ENCODE peak calls at places on chromosomes 11 and 22, in four cellular contexts. Z is mesothelial cell of epicardium, Q is IMR-90, Y is nephron progenitor cell. A is an unnamed sample.

GRCh38 chr11:122556605-122557004 is 98.9 kb upstream of the UBASH3B start:
- DNase-seq in Y (peak; percentile 78), Q (no peak), Z (peak; percentile 52), A (no peak)

GRCh38 chr22:30452861-30453260 is 19.0 kb downstream of the SEC14L3 start:
- DNase-seq in Y (no peak), Q (no peak), Z (no peak), A (no peak)

GRCh38 chr22:21837184-21837979 is 30.1 kb downstream of the MAPK1 start:
- DNase-seq in Y (no peak), Q (peak; percentile 91), Z (no peak), A (no peak)

GRCh38 chr22:38864361-38865191 is 7.4 kb downstream of the CBX6 start:
- DNase-seq in Q (no peak), Y (no peak), Z (no peak), A (peak; percentile 56)

GRCh38 chr22:45235101-45235777 is 5.5 kb downstream of the KIAA0930 start:
- DNase-seq in Z (no peak), Q (no peak), Y (no peak), A (no peak)

GRCh38 chr11:86888164-86888977 is 66.8 kb downstream of the FZD4 start:
- DNase-seq in Z (no peak), Q (peak; percentile 79), Y (no peak), A (no peak)

GRCh38 chr22:43861529-43861928 is 784 bp downstream of the SULT4A1 start:
- DNase-seq in Y (no peak), Z (no peak), Q (peak; percentile 52), A (peak; percentile 50)

GRCh38 chr11:9802291-9802861 is 138.5 kb downstream of the SWAP70 start:
- DNase-seq in Y (no peak), Z (no peak), Q (peak; percentile 91), A (no peak)

GRCh38 chr11:110629594-110629993 is 82.6 kb downstream of the ARHGAP20 start:
- DNase-seq in Y (no peak), Z (no peak), Q (no peak), A (no peak)

GRCh38 chr11:64233913-64234839 is at the start of gene VEGFB:
- DNase-seq in Z (no peak), Y (peak; percentile 74), Q (peak; percentile 26), A (no peak)

GRCh38 chr11:29328961-29329441 is 687.8 kb downstream of the KCNA4 start:
- DNase-seq in Y (no peak), Z (no peak), Q (peak; percentile 95), A (no peak)

GRCh38 chr11:6240691-6241285 is 1.9 kb downstream of the CNGA4 start:
- DNase-seq in Q (no peak), Z (no peak), Y (no peak), A (no peak)

GRCh38 chr11:6241316-6241715 is 2.4 kb downstream of the CNGA4 start:
- DNase-seq in Q (no peak), Y (no peak), Z (no peak), A (no peak)

GRCh38 chr11:6238902-6239301 is at the start of gene CNGA4:
- DNase-seq in Y (no peak), Q (no peak), Z (no peak), A (no peak)

GRCh38 chr11:6237903-6238302 is 986 bp upstream of the CNGA4 start:
- DNase-seq in Z (no peak), Y (no peak), Q (no peak), A (no peak)

GRCh38 chr11:6240139-6240538 is 1.2 kb downstream of the CNGA4 start:
- DNase-seq in Z (no peak), Q (no peak), Y (no peak), A (no peak)
- TF ChIP-seq CTCF in Z (no peak), Q (no peak), Y (no peak), A (no peak)

GRCh38 chr11:102891736-102892135 is 17.0 kb upstream of the MMP12 start:
- DNase-seq in Y (no peak), Z (no peak), Q (no peak), A (no peak)
- TF ChIP-seq CTCF in Y (no peak), Z (no peak), Q (no peak), A (peak; percentile 32)

GRCh38 chr22:42396621-42397331 is 35.4 kb downstream of the NFAM1 start:
- DNase-seq in Z (no peak), Q (no peak), Y (no peak), A (no peak)
- TF ChIP-seq CTCF in Z (no peak), Q (no peak), Y (no peak), A (no peak)

GRCh38 chr11:13391217-13391616 is 71.8 kb downstream of the BTBD10 start:
- DNase-seq in Q (no peak), Y (no peak), Z (no peak), A (no peak)
- TF ChIP-seq CTCF in Q (no peak), Y (no peak), Z (no peak), A (no peak)

GRCh38 chr22:27925331-27925730 is 6.3 kb upstream of the PITPNB start:
- DNase-seq in Y (no peak), Z (no peak), Q (no peak), A (no peak)

GRCh38 chr22:27918351-27919221 is 470 bp downstream of the PITPNB start:
- DNase-seq in Q (peak; percentile 45), Z (peak; percentile 45), Y (peak; percentile 70), A (no peak)

GRCh38 chr22:27919222-27919942 is at the start of gene PITPNB:
- DNase-seq in Q (peak; percentile 97), Z (peak; percentile 99), Y (peak; percentile 99), A (peak; percentile 99)

DNA sequence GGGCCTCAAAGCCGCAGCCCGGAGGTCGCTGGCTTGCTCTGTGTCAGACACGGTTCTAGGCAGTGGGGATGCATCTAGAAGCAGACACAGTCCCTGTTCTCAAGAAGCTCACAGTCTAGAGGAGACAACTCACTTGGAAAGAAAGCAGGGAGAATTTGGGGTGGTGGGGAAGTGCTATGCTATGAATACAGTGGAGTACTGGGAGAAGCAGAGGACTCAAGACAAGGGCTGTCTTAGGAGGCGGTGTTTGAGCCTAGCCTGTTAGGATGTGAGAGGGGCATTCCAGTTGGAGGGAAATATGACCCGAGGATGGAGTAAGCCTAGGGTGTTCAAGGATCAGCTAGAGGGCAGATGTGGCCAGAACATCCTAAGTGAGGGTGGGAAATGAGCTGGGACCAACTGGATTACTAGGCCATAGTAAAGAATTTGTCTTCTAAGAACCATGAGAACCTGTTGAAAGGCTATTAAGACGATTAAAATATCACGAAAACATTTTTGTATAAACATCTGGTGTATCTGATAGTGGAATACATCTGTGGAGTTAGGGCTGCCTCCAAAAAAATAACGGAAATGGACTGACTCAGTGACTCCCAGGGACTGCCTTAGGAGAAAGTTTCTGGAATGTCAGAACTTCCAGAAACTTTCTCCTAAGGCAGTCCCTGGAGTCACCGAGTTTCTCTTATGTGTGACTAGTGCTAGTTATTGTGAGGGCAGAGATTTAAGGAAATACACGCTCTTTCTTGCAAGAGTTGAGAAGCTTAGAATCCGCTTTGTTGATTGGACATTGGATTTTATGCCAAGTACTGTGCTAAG is 1.1 kb upstream of the PITPNB start:
- DNase-seq in Y (peak; percentile 48), Z (no peak), Q (peak; percentile 72), A (no peak)
- TF ChIP-seq CTCF in Y (no peak), Z (no peak), Q (peak; percentile 12), A (peak; percentile 35)

A was measured in chondrocyte.